ENCODE peak calls at places on chromosomes 5 and 9, in four cellular contexts. One of them, this sample, is unnamed.

GRCh38 chr9:135093911-135094584 is 6.6 kb downstream of the OLFM1 start:
- DNase-seq in NCI-H774: no peak
- DNase-seq in HCT116: no peak
- DNase-seq in neuronal stem cell: no peak
- DNase-seq in this sample: no peak

GRCh38 chr9:135007601-135008000 is 79.9 kb upstream of the OLFM1 start:
- DNase-seq in NCI-H774: no peak
- DNase-seq in neuronal stem cell: no peak
- DNase-seq in HCT116: no peak
- DNase-seq in this sample: no peak

GRCh38 chr9:124054671-124055212 is 43.2 kb downstream of the LHX2 start:
- DNase-seq in neuronal stem cell: no peak
- DNase-seq in NCI-H774: no peak
- DNase-seq in HCT116: no peak
- DNase-seq in this sample: peak; percentile 40

GRCh38 chr5:56610093-56610698 is 205.2 kb upstream of the MAP3K1 start:
- DNase-seq in HCT116: no peak
- DNase-seq in NCI-H774: no peak
- DNase-seq in neuronal stem cell: no peak
- DNase-seq in this sample: no peak

GRCh38 chr9:38619556-38620447 is 594 bp downstream of the ANKRD18A start:
- DNase-seq in HCT116: no peak
- DNase-seq in NCI-H774: peak; percentile 21
- DNase-seq in neuronal stem cell: no peak
- DNase-seq in this sample: peak; percentile 1

GRCh38 chr5:178940569-178941360 is at the start of gene ZNF454:
- DNase-seq in neuronal stem cell: peak; percentile 86
- DNase-seq in NCI-H774: peak; percentile 6
- DNase-seq in HCT116: no peak
- DNase-seq in this sample: no peak

GRCh38 chr5:132670218-132670617 is 3.6 kb upstream of the IL4 start:
- DNase-seq in NCI-H774: no peak
- DNase-seq in neuronal stem cell: no peak
- DNase-seq in HCT116: no peak
- DNase-seq in this sample: no peak

GRCh38 chr5:154059039-154059430 is 20.3 kb downstream of the MFAP3 start:
- DNase-seq in NCI-H774: no peak
- DNase-seq in neuronal stem cell: no peak
- DNase-seq in HCT116: no peak
- DNase-seq in this sample: no peak

GRCh38 chr9:116837038-116837998 is 150.2 kb downstream of the TRIM32 start:
- DNase-seq in NCI-H774: no peak
- DNase-seq in neuronal stem cell: no peak
- DNase-seq in HCT116: no peak
- DNase-seq in this sample: peak; percentile 1

GRCh38 chr5:146944764-146945710 is 66.5 kb upstream of the PPP2R2B start:
- DNase-seq in HCT116: no peak
- DNase-seq in neuronal stem cell: no peak
- DNase-seq in NCI-H774: no peak
- DNase-seq in this sample: no peak

GRCh38 chr9:26551451-26551850 is 341.2 kb downstream of the CAAP1 start:
- DNase-seq in NCI-H774: no peak
- DNase-seq in HCT116: no peak
- DNase-seq in neuronal stem cell: no peak
- DNase-seq in this sample: no peak

GRCh38 chr9:96222132-96222531 is 79.8 kb downstream of the HSD17B3 start:
- DNase-seq in HCT116: no peak
- DNase-seq in NCI-H774: no peak
- DNase-seq in neuronal stem cell: no peak
- DNase-seq in this sample: no peak

GRCh38 chr5:53114988-53115387 is 5.4 kb upstream of the MOCS2 start:
- DNase-seq in NCI-H774: peak; percentile 7
- DNase-seq in neuronal stem cell: no peak
- DNase-seq in HCT116: no peak
- DNase-seq in this sample: no peak

GRCh38 chr9:78865757-78866156 is 568.8 kb downstream of the PSAT1 start:
- DNase-seq in neuronal stem cell: no peak
- DNase-seq in NCI-H774: peak; percentile 31
- DNase-seq in HCT116: no peak
- DNase-seq in this sample: no peak

GRCh38 chr5:134637106-134637721 is 4.6 kb upstream of the SAR1B start:
- DNase-seq in neuronal stem cell: no peak
- DNase-seq in HCT116: no peak
- DNase-seq in NCI-H774: no peak
- DNase-seq in this sample: peak; percentile 73

GRCh38 chr9:137463194-137463930 is 4.2 kb upstream of the NSMF start:
- DNase-seq in HCT116: no peak
- DNase-seq in NCI-H774: no peak
- DNase-seq in neuronal stem cell: no peak
- DNase-seq in this sample: no peak

GRCh38 chr9:137411260-137411659 is 11.7 kb downstream of the EXD3 start:
- DNase-seq in neuronal stem cell: no peak
- DNase-seq in HCT116: no peak
- DNase-seq in NCI-H774: no peak
- DNase-seq in this sample: peak; percentile 16

GRCh38 chr5:64144429-64145215 is 21.0 kb upstream of the RNF180 start:
- DNase-seq in HCT116: no peak
- DNase-seq in NCI-H774: no peak
- DNase-seq in neuronal stem cell: no peak
- DNase-seq in this sample: no peak

GRCh38 chr5:56977822-56978221 is 25.9 kb upstream of the MIER3 start:
- DNase-seq in neuronal stem cell: no peak
- DNase-seq in HCT116: no peak
- DNase-seq in NCI-H774: no peak
- DNase-seq in this sample: no peak

GRCh38 chr9:72037571-72037970 is 22.8 kb downstream of the C9orf57 start:
- DNase-seq in neuronal stem cell: no peak
- DNase-seq in NCI-H774: no peak
- DNase-seq in HCT116: no peak
- DNase-seq in this sample: no peak

GRCh38 chr9:133200631-133201030 is 8.4 kb downstream of the OBP2B start:
- DNase-seq in NCI-H774: no peak
- DNase-seq in neuronal stem cell: no peak
- DNase-seq in HCT116: no peak
- DNase-seq in this sample: no peak

GRCh38 chr9:128245293-128246151 is 30.3 kb downstream of the GOLGA2 start:
- DNase-seq in HCT116: no peak
- DNase-seq in neuronal stem cell: no peak
- DNase-seq in NCI-H774: no peak
- DNase-seq in this sample: no peak

GRCh38 chr5:135537271-135537670 is 1.5 kb upstream of the NEUROG1 start:
- DNase-seq in NCI-H774: no peak
- DNase-seq in neuronal stem cell: no peak
- DNase-seq in HCT116: no peak
- DNase-seq in this sample: no peak

GRCh38 chr9:116112236-116112635 is 41.4 kb upstream of the PAPPA start:
- DNase-seq in NCI-H774: no peak
- DNase-seq in neuronal stem cell: no peak
- DNase-seq in HCT116: no peak
- DNase-seq in this sample: no peak

GRCh38 chr9:136645903-136646754 is 16.6 kb upstream of the EGFL7 start:
- DNase-seq in HCT116: no peak
- DNase-seq in neuronal stem cell: no peak
- DNase-seq in NCI-H774: no peak
- DNase-seq in this sample: no peak

GRCh38 chr5:157324237-157324636 is 58.3 kb downstream of the CYFIP2 start:
- DNase-seq in NCI-H774: no peak
- DNase-seq in HCT116: no peak
- DNase-seq in neuronal stem cell: no peak
- DNase-seq in this sample: peak; percentile 18

GRCh38 chr9:93809204-93809940 is 145.8 kb downstream of the BARX1 start:
- DNase-seq in neuronal stem cell: no peak
- DNase-seq in NCI-H774: no peak
- DNase-seq in HCT116: no peak
- DNase-seq in this sample: no peak

GRCh38 chr5:4698596-4698995 is 441.5 kb upstream of the ADAMTS16 start:
- DNase-seq in NCI-H774: no peak
- DNase-seq in neuronal stem cell: no peak
- DNase-seq in HCT116: no peak
- DNase-seq in this sample: no peak

GRCh38 chr9:115127191-115127817 is 9.3 kb upstream of the TNC start:
- DNase-seq in NCI-H774: no peak
- DNase-seq in neuronal stem cell: no peak
- DNase-seq in HCT116: no peak
- DNase-seq in this sample: no peak

GRCh38 chr5:7881816-7882215 is 12.9 kb downstream of the MTRR start:
- DNase-seq in NCI-H774: no peak
- DNase-seq in HCT116: no peak
- DNase-seq in neuronal stem cell: no peak
- DNase-seq in this sample: no peak

GRCh38 chr9:13971910-13972655 is 341.9 kb downstream of the NFIB start:
- DNase-seq in neuronal stem cell: no peak
- DNase-seq in NCI-H774: no peak
- DNase-seq in HCT116: no peak
- DNase-seq in this sample: no peak

GRCh38 chr5:158805195-158805594 is 294.5 kb downstream of the EBF1 start:
- DNase-seq in HCT116: no peak
- DNase-seq in NCI-H774: no peak
- DNase-seq in neuronal stem cell: no peak
- DNase-seq in this sample: no peak

GRCh38 chr9:129619787-129620668 is 873 bp downstream of the C9orf50 start:
- DNase-seq in NCI-H774: no peak
- DNase-seq in neuronal stem cell: no peak
- DNase-seq in HCT116: no peak
- DNase-seq in this sample: no peak

GRCh38 chr5:77882670-77883257 is 106.6 kb upstream of the TBCA start:
- DNase-seq in neuronal stem cell: no peak
- DNase-seq in HCT116: no peak
- DNase-seq in NCI-H774: no peak
- DNase-seq in this sample: no peak

GRCh38 chr5:180090098-180090768 is 18.7 kb upstream of the RNF130 start:
- DNase-seq in HCT116: peak; percentile 56
- DNase-seq in NCI-H774: peak; percentile 55
- DNase-seq in neuronal stem cell: peak; percentile 88
- DNase-seq in this sample: peak; percentile 88